ENCODE peak calls at places on chromosomes 5 and 9, in nine cellular contexts. One of them, this sample, is unnamed.

GRCh38 chr5:75243100-75243499 is 6.4 kb upstream of the ANKRD31 start:
- DNase-seq in stomach: no peak
- DNase-seq in upper lobe of left lung: no peak
- DNase-seq in endothelial cell of umbilical vein: no peak
- DNase-seq in transverse colon: no peak
- DNase-seq in vagina: no peak
- DNase-seq in HepG2: no peak
- DNase-seq in Panc1: no peak
- DNase-seq in suprapubic skin: no peak
- DNase-seq in this sample: no peak

GRCh38 chr5:177086918-177087706 is 397 bp downstream of the FGFR4 start:
- DNase-seq in stomach: peak; percentile 70
- DNase-seq in upper lobe of left lung: peak; percentile 45
- DNase-seq in endothelial cell of umbilical vein: peak; percentile 39
- DNase-seq in transverse colon: peak; percentile 89
- DNase-seq in vagina: no peak
- DNase-seq in HepG2: peak; percentile 96
- DNase-seq in Panc1: no peak
- DNase-seq in suprapubic skin: no peak
- DNase-seq in this sample: no peak

GRCh38 chr9:91500509-91501011 is 76.9 kb upstream of the NFIL3 start:
- DNase-seq in stomach: no peak
- DNase-seq in upper lobe of left lung: no peak
- DNase-seq in endothelial cell of umbilical vein: peak; percentile 12
- DNase-seq in transverse colon: no peak
- DNase-seq in vagina: no peak
- DNase-seq in HepG2: no peak
- DNase-seq in Panc1: no peak
- DNase-seq in suprapubic skin: no peak
- DNase-seq in this sample: no peak

GRCh38 chr5:153212471-153212870 is 278.0 kb upstream of the GRIA1 start:
- DNase-seq in stomach: no peak
- DNase-seq in upper lobe of left lung: no peak
- DNase-seq in endothelial cell of umbilical vein: no peak
- DNase-seq in transverse colon: no peak
- DNase-seq in vagina: no peak
- DNase-seq in HepG2: no peak
- DNase-seq in Panc1: no peak
- DNase-seq in suprapubic skin: no peak
- DNase-seq in this sample: no peak

GRCh38 chr5:149002053-149002452 is 60.8 kb downstream of the SH3TC2 start:
- DNase-seq in stomach: no peak
- DNase-seq in upper lobe of left lung: peak; percentile 47
- DNase-seq in endothelial cell of umbilical vein: peak; percentile 64
- DNase-seq in transverse colon: no peak
- DNase-seq in vagina: no peak
- DNase-seq in HepG2: peak; percentile 94
- DNase-seq in Panc1: peak; percentile 46
- DNase-seq in suprapubic skin: no peak
- DNase-seq in this sample: no peak

GRCh38 chr5:150180241-150181027 is 9.4 kb upstream of the SLC6A7 start:
- DNase-seq in stomach: no peak
- DNase-seq in upper lobe of left lung: no peak
- DNase-seq in endothelial cell of umbilical vein: no peak
- DNase-seq in transverse colon: peak; percentile 73
- DNase-seq in vagina: no peak
- DNase-seq in HepG2: no peak
- DNase-seq in Panc1: no peak
- DNase-seq in suprapubic skin: no peak
- DNase-seq in this sample: peak; percentile 40

GRCh38 chr9:20321683-20322082 is 300.6 kb downstream of the MLLT3 start:
- DNase-seq in stomach: no peak
- DNase-seq in upper lobe of left lung: no peak
- DNase-seq in endothelial cell of umbilical vein: no peak
- DNase-seq in transverse colon: no peak
- DNase-seq in vagina: no peak
- DNase-seq in HepG2: no peak
- DNase-seq in Panc1: no peak
- DNase-seq in suprapubic skin: no peak
- DNase-seq in this sample: no peak

GRCh38 chr9:87671925-87672324 is 54.0 kb upstream of the CTSL start:
- DNase-seq in stomach: no peak
- DNase-seq in upper lobe of left lung: no peak
- DNase-seq in endothelial cell of umbilical vein: no peak
- DNase-seq in transverse colon: no peak
- DNase-seq in vagina: no peak
- DNase-seq in HepG2: no peak
- DNase-seq in Panc1: no peak
- DNase-seq in suprapubic skin: no peak
- DNase-seq in this sample: no peak

GRCh38 chr9:124296094-124296493 is 38.3 kb downstream of the NEK6 start:
- DNase-seq in stomach: no peak
- DNase-seq in upper lobe of left lung: no peak
- DNase-seq in endothelial cell of umbilical vein: no peak
- DNase-seq in transverse colon: no peak
- DNase-seq in vagina: no peak
- DNase-seq in HepG2: no peak
- DNase-seq in Panc1: no peak
- DNase-seq in suprapubic skin: no peak
- DNase-seq in this sample: no peak

GRCh38 chr9:124295097-124295794 is 37.5 kb downstream of the NEK6 start:
- DNase-seq in stomach: no peak
- DNase-seq in upper lobe of left lung: peak; percentile 37
- DNase-seq in endothelial cell of umbilical vein: no peak
- DNase-seq in transverse colon: peak; percentile 33
- DNase-seq in vagina: no peak
- DNase-seq in HepG2: no peak
- DNase-seq in Panc1: no peak
- DNase-seq in suprapubic skin: no peak
- DNase-seq in this sample: no peak

GRCh38 chr9:124297915-124298645 is 40.3 kb downstream of the NEK6 start:
- DNase-seq in stomach: no peak
- DNase-seq in upper lobe of left lung: no peak
- DNase-seq in endothelial cell of umbilical vein: no peak
- DNase-seq in transverse colon: no peak
- DNase-seq in vagina: no peak
- DNase-seq in HepG2: no peak
- DNase-seq in Panc1: no peak
- DNase-seq in suprapubic skin: no peak
- DNase-seq in this sample: no peak

GRCh38 chr9:124297553-124297905 is 39.8 kb downstream of the NEK6 start:
- DNase-seq in stomach: peak; percentile 85
- DNase-seq in upper lobe of left lung: peak; percentile 58
- DNase-seq in endothelial cell of umbilical vein: peak; percentile 95
- DNase-seq in transverse colon: peak; percentile 36
- DNase-seq in vagina: no peak
- DNase-seq in HepG2: peak; percentile 60
- DNase-seq in Panc1: peak; percentile 43
- DNase-seq in suprapubic skin: no peak
- DNase-seq in this sample: peak; percentile 91

GRCh38 chr9:124296800-124297552 is 39.2 kb downstream of the NEK6 start:
- DNase-seq in stomach: no peak
- DNase-seq in upper lobe of left lung: no peak
- DNase-seq in endothelial cell of umbilical vein: no peak
- DNase-seq in transverse colon: no peak
- DNase-seq in vagina: no peak
- DNase-seq in HepG2: no peak
- DNase-seq in Panc1: no peak
- DNase-seq in suprapubic skin: no peak
- DNase-seq in this sample: no peak
- H3K4me1 ChIP-seq in stomach: peaks cover 64% of the 10 kb centered on the region
- H3K4me1 ChIP-seq in upper lobe of left lung: peaks cover 58% of the 10 kb centered on the region
- H3K4me1 ChIP-seq in endothelial cell of umbilical vein: peaks cover 70% of the 10 kb centered on the region
- H3K4me1 ChIP-seq in transverse colon: peaks cover 17% of the 10 kb centered on the region
- H3K4me1 ChIP-seq in vagina: peaks cover 39% of the 10 kb centered on the region
- H3K4me1 ChIP-seq in HepG2: peaks cover 66% of the 10 kb centered on the region
- H3K4me1 ChIP-seq in Panc1: peaks cover 95% of the 10 kb centered on the region
- H3K4me1 ChIP-seq in suprapubic skin: peaks cover 55% of the 10 kb centered on the region
- H3K4me1 ChIP-seq in this sample: peaks cover 13% of the 10 kb centered on the region

GRCh38 chr9:136080716-136081112 is 14.4 kb downstream of the NACC2 start:
- DNase-seq in stomach: no peak
- DNase-seq in upper lobe of left lung: no peak
- DNase-seq in endothelial cell of umbilical vein: no peak
- DNase-seq in transverse colon: no peak
- DNase-seq in vagina: no peak
- DNase-seq in HepG2: no peak
- DNase-seq in Panc1: no peak
- DNase-seq in suprapubic skin: no peak
- DNase-seq in this sample: no peak

GRCh38 chr9:136082496-136083361 is 12.4 kb downstream of the NACC2 start:
- DNase-seq in stomach: no peak
- DNase-seq in upper lobe of left lung: no peak
- DNase-seq in endothelial cell of umbilical vein: no peak
- DNase-seq in transverse colon: no peak
- DNase-seq in vagina: no peak
- DNase-seq in HepG2: no peak
- DNase-seq in Panc1: no peak
- DNase-seq in suprapubic skin: no peak
- DNase-seq in this sample: no peak

GRCh38 chr9:136079916-136080246 is 15.2 kb downstream of the NACC2 start:
- DNase-seq in stomach: no peak
- DNase-seq in upper lobe of left lung: no peak
- DNase-seq in endothelial cell of umbilical vein: no peak
- DNase-seq in transverse colon: no peak
- DNase-seq in vagina: no peak
- DNase-seq in HepG2: no peak
- DNase-seq in Panc1: no peak
- DNase-seq in suprapubic skin: no peak
- DNase-seq in this sample: no peak

GRCh38 chr9:136081826-136082495 is 13.1 kb downstream of the NACC2 start:
- DNase-seq in stomach: no peak
- DNase-seq in upper lobe of left lung: no peak
- DNase-seq in endothelial cell of umbilical vein: no peak
- DNase-seq in transverse colon: no peak
- DNase-seq in vagina: no peak
- DNase-seq in HepG2: no peak
- DNase-seq in Panc1: no peak
- DNase-seq in suprapubic skin: no peak
- DNase-seq in this sample: no peak

DNA sequence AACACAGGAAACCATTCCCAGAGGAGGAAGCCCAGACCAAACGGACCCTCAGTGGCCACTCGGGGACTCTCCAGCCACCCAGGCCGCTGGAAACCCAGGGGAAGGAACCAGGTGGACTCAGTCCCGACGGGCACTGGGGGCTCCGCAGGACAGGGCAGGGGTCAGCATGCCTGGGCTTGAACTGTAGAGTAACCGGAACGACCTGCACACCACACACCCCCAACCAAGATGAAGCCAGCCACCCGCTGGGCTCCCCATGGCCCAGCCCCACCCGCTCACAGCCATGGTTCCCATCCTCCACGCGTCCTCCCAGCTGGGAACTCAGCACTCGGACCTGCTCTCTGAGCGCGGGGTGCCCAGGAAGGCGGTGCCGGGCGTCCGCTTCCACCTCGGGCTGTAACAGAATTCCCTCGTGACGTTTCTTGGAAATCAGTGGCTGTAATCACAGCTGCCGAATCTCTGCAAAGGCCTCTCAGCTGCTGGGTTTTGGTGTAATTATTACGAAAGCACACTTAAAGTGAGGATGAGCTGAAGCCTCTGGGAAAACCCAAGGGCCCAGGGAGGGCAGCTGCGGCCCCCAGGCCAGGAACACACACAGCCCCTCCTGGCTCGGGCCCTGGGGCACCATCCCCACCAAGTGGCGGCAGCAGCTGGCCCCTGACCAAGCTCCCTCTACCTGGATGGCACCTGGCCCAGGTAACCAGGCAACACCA is 13.8 kb downstream of the NACC2 start:
- DNase-seq in stomach: peak; percentile 61
- DNase-seq in upper lobe of left lung: peak; percentile 47
- DNase-seq in endothelial cell of umbilical vein: no peak
- DNase-seq in transverse colon: no peak
- DNase-seq in vagina: no peak
- DNase-seq in HepG2: no peak
- DNase-seq in Panc1: no peak
- DNase-seq in suprapubic skin: no peak
- DNase-seq in this sample: no peak
- TF ChIP-seq POLR2AphosphoS5 in stomach: peak; percentile 25
- TF ChIP-seq POLR2AphosphoS5 in upper lobe of left lung: peak; percentile 18
- TF ChIP-seq POLR2AphosphoS5 in endothelial cell of umbilical vein: no peak
- TF ChIP-seq POLR2AphosphoS5 in transverse colon: no peak
- TF ChIP-seq POLR2AphosphoS5 in vagina: no peak
- TF ChIP-seq POLR2AphosphoS5 in HepG2: no peak
- TF ChIP-seq POLR2AphosphoS5 in Panc1: no peak
- TF ChIP-seq POLR2AphosphoS5 in suprapubic skin: no peak
- TF ChIP-seq POLR2AphosphoS5 in this sample: no peak

GRCh38 chr9:105401651-105402050 is 46.2 kb upstream of the FSD1L start:
- DNase-seq in stomach: no peak
- DNase-seq in upper lobe of left lung: no peak
- DNase-seq in endothelial cell of umbilical vein: peak; percentile 19
- DNase-seq in transverse colon: no peak
- DNase-seq in vagina: no peak
- DNase-seq in HepG2: no peak
- DNase-seq in Panc1: no peak
- DNase-seq in suprapubic skin: no peak
- DNase-seq in this sample: no peak

GRCh38 chr9:105399117-105399516 is 48.7 kb upstream of the FSD1L start:
- DNase-seq in stomach: no peak
- DNase-seq in upper lobe of left lung: no peak
- DNase-seq in endothelial cell of umbilical vein: no peak
- DNase-seq in transverse colon: no peak
- DNase-seq in vagina: no peak
- DNase-seq in HepG2: no peak
- DNase-seq in Panc1: no peak
- DNase-seq in suprapubic skin: no peak
- DNase-seq in this sample: no peak

GRCh38 chr9:105406369-105406768 is 41.5 kb upstream of the FSD1L start:
- DNase-seq in stomach: no peak
- DNase-seq in upper lobe of left lung: no peak
- DNase-seq in endothelial cell of umbilical vein: no peak
- DNase-seq in transverse colon: no peak
- DNase-seq in vagina: no peak
- DNase-seq in HepG2: no peak
- DNase-seq in Panc1: no peak
- DNase-seq in suprapubic skin: no peak
- DNase-seq in this sample: no peak

GRCh38 chr9:105405514-105406131 is 42.2 kb upstream of the FSD1L start:
- DNase-seq in stomach: no peak
- DNase-seq in upper lobe of left lung: no peak
- DNase-seq in endothelial cell of umbilical vein: peak; percentile 40
- DNase-seq in transverse colon: no peak
- DNase-seq in vagina: no peak
- DNase-seq in HepG2: no peak
- DNase-seq in Panc1: no peak
- DNase-seq in suprapubic skin: no peak
- DNase-seq in this sample: no peak

GRCh38 chr9:105403552-105404246 is 44.1 kb upstream of the FSD1L start:
- DNase-seq in stomach: no peak
- DNase-seq in upper lobe of left lung: no peak
- DNase-seq in endothelial cell of umbilical vein: no peak
- DNase-seq in transverse colon: no peak
- DNase-seq in vagina: no peak
- DNase-seq in HepG2: no peak
- DNase-seq in Panc1: no peak
- DNase-seq in suprapubic skin: no peak
- DNase-seq in this sample: no peak
- H3K4me3 ChIP-seq in stomach: no peak overlapping the region
- H3K4me3 ChIP-seq in upper lobe of left lung: no peak overlapping the region
- H3K4me3 ChIP-seq in endothelial cell of umbilical vein: no peak overlapping the region
- H3K4me3 ChIP-seq in transverse colon: no peak overlapping the region
- H3K4me3 ChIP-seq in vagina: no peak overlapping the region
- H3K4me3 ChIP-seq in HepG2: no peak overlapping the region
- H3K4me3 ChIP-seq in Panc1: no peak overlapping the region
- H3K4me3 ChIP-seq in suprapubic skin: no peak overlapping the region
- H3K4me3 ChIP-seq in this sample: no peak overlapping the region

DNA sequence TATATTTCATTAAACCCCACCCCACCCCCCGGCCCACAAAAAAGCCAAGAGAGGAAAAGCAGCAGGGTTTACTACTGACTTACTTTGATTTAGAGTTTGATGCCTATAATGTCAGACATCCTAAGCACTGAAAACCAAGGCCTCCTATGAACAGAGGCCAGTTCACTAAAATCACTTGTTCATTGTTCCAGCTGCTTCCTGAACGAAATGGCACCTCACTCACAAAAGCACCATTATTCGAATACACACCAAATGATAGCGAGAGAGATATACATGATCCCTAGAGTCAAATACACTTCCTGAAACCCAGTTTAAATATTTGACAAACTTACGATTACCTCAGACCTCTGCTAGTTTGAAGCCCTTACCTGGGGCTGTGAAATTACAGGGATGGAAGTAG is 66.6 kb downstream of the LPAR1 start:
- DNase-seq in stomach: no peak
- DNase-seq in upper lobe of left lung: no peak
- DNase-seq in endothelial cell of umbilical vein: no peak
- DNase-seq in transverse colon: no peak
- DNase-seq in vagina: no peak
- DNase-seq in HepG2: no peak
- DNase-seq in Panc1: no peak
- DNase-seq in suprapubic skin: no peak
- DNase-seq in this sample: no peak
- H3K4me1 ChIP-seq in stomach: peaks cover 5% of the 10 kb centered on the region
- H3K4me1 ChIP-seq in upper lobe of left lung: no peaks in the 10 kb centered on the region
- H3K4me1 ChIP-seq in endothelial cell of umbilical vein: no peaks in the 10 kb centered on the region
- H3K4me1 ChIP-seq in transverse colon: peaks cover 3% of the 10 kb centered on the region
- H3K4me1 ChIP-seq in vagina: peaks cover 19% of the 10 kb centered on the region
- H3K4me1 ChIP-seq in HepG2: peaks cover 5% of the 10 kb centered on the region
- H3K4me1 ChIP-seq in Panc1: no peaks in the 10 kb centered on the region
- H3K4me1 ChIP-seq in suprapubic skin: peaks cover 18% of the 10 kb centered on the region
- H3K4me1 ChIP-seq in this sample: no peaks in the 10 kb centered on the region

This sample was measured in breast epithelium.